ENCODE peak calls at places on chromosomes 1 and 21, in ten cellular contexts. J, I, H, N, T, S, V, A, M and Z are unnamed samples.

GRCh38 chr1:57003398-57004139 is 37.8 kb upstream of the C8B start:
- DNase-seq in T (no peak), N (no peak), V (no peak), S (no peak), I (no peak), H (peak), A (no peak), J (no peak), M (no peak), Z (no peak)

GRCh38 chr1:91555074-91555730 is 54.6 kb downstream of the CDC7 start:
- DNase-seq in M (no peak), T (no peak), S (peak), J (no peak), H (no peak), V (no peak), N (no peak), I (no peak), A (no peak), Z (no peak)

GRCh38 chr1:235060607-235061470 is 67.8 kb downstream of the TOMM20 start:
- DNase-seq in H (no peak), V (no peak), T (no peak), S (peak), I (no peak), J (no peak), M (no peak), N (no peak), A (no peak), Z (no peak)

GRCh38 chr1:2950926-2951305 is 70.4 kb upstream of the ACTRT2 start:
- DNase-seq in J (no peak), V (no peak), T (no peak), I (no peak), A (no peak), S (no peak), M (no peak), N (no peak), H (no peak), Z (no peak)

GRCh38 chr1:20724364-20725188 is 6.8 kb upstream of the KIF17 start:
- DNase-seq in N (peak), M (no peak), H (no peak), S (no peak), J (no peak), T (no peak), V (no peak), I (no peak), A (no peak), Z (no peak)

GRCh38 chr1:1197551-1198422 is 8.6 kb downstream of the TNFRSF18 start:
- DNase-seq in V (no peak), T (no peak), A (no peak), I (no peak), H (no peak), J (no peak), N (no peak), S (no peak), M (peak), Z (peak)

GRCh38 chr21:16842716-16843115 is 670.1 kb upstream of the CXADR start:
- DNase-seq in M (no peak), T (no peak), V (no peak), H (no peak), N (no peak), J (no peak), I (no peak), A (no peak), S (no peak), Z (no peak)

GRCh38 chr1:242184955-242185354 is 186.1 kb upstream of the MAP1LC3C start:
- DNase-seq in N (no peak), H (no peak), V (no peak), T (no peak), A (no peak), M (no peak), I (no peak), S (no peak), J (no peak), Z (no peak)

GRCh38 chr1:232950919-232951579 is 638 bp downstream of the NTPCR start:
- DNase-seq in N (peak), I (peak), M (no peak), V (peak), T (peak), H (peak), J (no peak), A (peak), S (peak), Z (peak)

GRCh38 chr21:36155603-36156338 is 853 bp upstream of the DOP1B start:
- DNase-seq in N (no peak), M (peak), A (no peak), V (no peak), T (no peak), H (peak), I (no peak), J (peak), S (peak), Z (no peak)

GRCh38 chr1:233432916-233433315 is 105.4 kb downstream of the MAP3K21 start:
- DNase-seq in A (no peak), H (no peak), J (no peak), M (no peak), T (no peak), I (no peak), N (no peak), V (no peak), S (no peak), Z (no peak)

GRCh38 chr1:30911061-30911954 is 2.8 kb upstream of the SDC3 start:
- DNase-seq in S (peak), T (peak), A (peak), M (no peak), V (peak), N (peak), J (peak), H (peak), I (peak), Z (peak)

GRCh38 chr1:236508593-236509027 is 15.2 kb upstream of the LGALS8 start:
- DNase-seq in M (no peak), I (no peak), H (no peak), T (no peak), S (no peak), A (no peak), J (no peak), N (no peak), V (no peak), Z (no peak)

GRCh38 chr1:21344098-21344749 is 54.0 kb upstream of the ECE1 start:
- DNase-seq in H (no peak), J (peak), T (no peak), A (no peak), S (no peak), N (no peak), M (no peak), I (no peak), V (no peak), Z (no peak)

GRCh38 chr1:66761273-66761672 is 9.0 kb downstream of the DYNLT5 start:
- DNase-seq in I (no peak), S (no peak), J (no peak), T (no peak), H (no peak), A (no peak), N (no peak), M (no peak), V (no peak), Z (no peak)

GRCh38 chr1:2255420-2256369 is 27.6 kb downstream of the SKI start:
- DNase-seq in N (peak), S (no peak), T (peak), V (peak), A (no peak), J (no peak), I (peak), M (peak), H (no peak), Z (no peak)

GRCh38 chr1:3197781-3198316 is 128.8 kb downstream of the PRDM16 start:
- DNase-seq in I (no peak), M (no peak), V (no peak), A (no peak), J (no peak), T (no peak), N (no peak), S (no peak), H (no peak), Z (peak)

GRCh38 chr1:199173356-199173755 is 534.5 kb downstream of the PTPRC start:
- DNase-seq in V (peak), I (no peak), J (no peak), T (no peak), H (no peak), S (no peak), N (no peak), A (peak), M (no peak), Z (no peak)

GRCh38 chr1:100972185-100972584 is 53.4 kb downstream of the DPH5 start:
- DNase-seq in S (no peak), H (no peak), T (no peak), J (no peak), M (no peak), I (no peak), N (no peak), V (no peak), A (no peak), Z (no peak)

GRCh38 chr1:201566933-201567801 is 28.2 kb downstream of the NAV1 start:
- DNase-seq in S (no peak), M (no peak), V (no peak), H (no peak), J (no peak), T (no peak), I (peak), A (no peak), N (no peak), Z (no peak)

GRCh38 chr21:38434913-38435533 is 63.3 kb downstream of the ERG start:
- DNase-seq in H (no peak), M (no peak), N (no peak), V (no peak), J (no peak), T (no peak), A (no peak), I (no peak), S (no peak), Z (no peak)

GRCh38 chr1:226798427-226799411 is 59.6 kb upstream of the ITPKB start:
- DNase-seq in T (peak), N (peak), S (no peak), V (no peak), A (peak), I (no peak), J (no peak), H (no peak), M (peak), Z (no peak)

GRCh38 chr21:42834730-42835191 is 44.6 kb downstream of the WDR4 start:
- DNase-seq in N (peak), M (no peak), S (no peak), V (no peak), I (no peak), J (no peak), T (no peak), A (no peak), H (no peak), Z (no peak)

GRCh38 chr1:101843160-101843559 is 153.6 kb downstream of the OLFM3 start:
- DNase-seq in N (no peak), I (no peak), T (no peak), V (no peak), M (no peak), H (no peak), A (no peak), S (peak), J (no peak), Z (no peak)

GRCh38 chr1:31574749-31575372 is 1.5 kb upstream of the TINAGL1 start:
- DNase-seq in S (no peak), V (no peak), M (no peak), I (no peak), A (no peak), N (peak), J (no peak), T (no peak), H (no peak), Z (no peak)

GRCh38 chr1:112687785-112688496 is 13.5 kb downstream of the MOV10 start:
- DNase-seq in T (no peak), I (no peak), N (no peak), V (no peak), H (peak), M (no peak), J (no peak), A (no peak), S (no peak), Z (no peak)

GRCh38 chr1:9822897-9823692 is 670 bp downstream of the CLSTN1 start:
- DNase-seq in S (no peak), I (no peak), T (peak), J (no peak), H (peak), V (peak), N (peak), A (peak), M (no peak), Z (peak)

GRCh38 chr1:168466703-168467081 is 77.1 kb downstream of the XCL2 start:
- DNase-seq in I (no peak), S (no peak), H (no peak), V (no peak), J (no peak), N (no peak), T (no peak), M (no peak), A (no peak), Z (no peak)

GRCh38 chr1:199279107-199279506 is 640.3 kb downstream of the PTPRC start:
- DNase-seq in T (no peak), J (no peak), V (no peak), M (no peak), S (no peak), N (no peak), A (no peak), I (peak), H (no peak), Z (no peak)

GRCh38 chr1:221290669-221291068 is 411.4 kb downstream of the HLX start:
- DNase-seq in T (no peak), A (no peak), H (no peak), S (no peak), M (no peak), V (no peak), N (no peak), I (no peak), J (no peak), Z (no peak)

GRCh38 chr1:85450832-85451231 is 14.1 kb downstream of the DDAH1 start:
- DNase-seq in M (no peak), N (no peak), A (no peak), I (no peak), T (no peak), V (no peak), J (no peak), S (no peak), H (peak), Z (no peak)

GRCh38 chr21:17900281-17900989 is 81.3 kb upstream of the C21orf91 start:
- DNase-seq in J (no peak), I (no peak), M (no peak), A (no peak), S (no peak), N (peak), V (peak), T (no peak), H (no peak), Z (no peak)

GRCh38 chr1:171355727-171356126 is 41.7 kb downstream of the FMO4 start:
- DNase-seq in M (no peak), H (no peak), J (no peak), V (no peak), S (no peak), I (no peak), T (no peak), N (no peak), A (no peak), Z (no peak)

GRCh38 chr1:61399192-61399591 is 316.8 kb downstream of the NFIA start:
- DNase-seq in T (no peak), A (no peak), N (no peak), H (no peak), J (no peak), M (no peak), S (no peak), I (no peak), V (no peak), Z (no peak)

GRCh38 chr21:45405819-45406762 is 1.1 kb downstream of the COL18A1 start:
- DNase-seq in T (peak), A (no peak), N (peak), V (no peak), I (no peak), M (peak), H (no peak), J (no peak), S (peak), Z (peak)

GRCh38 chr1:34907487-34908090 is 21.9 kb downstream of the DLGAP3 start:
- DNase-seq in I (no peak), N (no peak), A (no peak), J (no peak), V (peak), M (no peak), S (no peak), T (no peak), H (no peak), Z (peak)

GRCh38 chr1:201354901-201355295 is 22.6 kb downstream of the TNNT2 start:
- DNase-seq in V (no peak), N (no peak), T (no peak), H (no peak), S (no peak), A (no peak), M (no peak), J (no peak), I (no peak), Z (no peak)

GRCh38 chr1:162011337-162012012 is 12.2 kb downstream of the OLFML2B start:
- DNase-seq in J (no peak), S (no peak), N (no peak), V (no peak), I (no peak), A (no peak), M (no peak), H (no peak), T (no peak), Z (no peak)

GRCh38 chr1:50542362-50542761 is 119.1 kb upstream of the DMRTA2 start:
- DNase-seq in S (no peak), J (no peak), N (no peak), A (no peak), T (no peak), V (no peak), H (no peak), I (no peak), M (no peak), Z (no peak)